ENCODE peak calls at places on chromosome 1, in four cellular contexts. D is GM23248, H is astrocyte, N is neural progenitor cell. M is an unnamed sample.

GRCh38 chr1:159071970-159072582 is 4.5 kb downstream of the AIM2 start:
- DNase-seq in D (peak; percentile 83), H (peak; percentile 43), N (peak; percentile 70), M (peak; percentile 83)

GRCh38 chr1:228978486-228979324 is 243.4 kb downstream of the RHOU start:
- DNase-seq in D (peak; percentile 45), H (no peak), N (no peak), M (peak; percentile 34)

GRCh38 chr1:201147396-201148015 is 6.8 kb downstream of the TMEM9 start:
- DNase-seq in D (no peak), H (no peak), N (no peak), M (no peak)

GRCh38 chr1:107003972-107004371 is 52.5 kb upstream of the PRMT6 start:
- DNase-seq in D (no peak), H (no peak), N (no peak), M (no peak)

GRCh38 chr1:224435318-224435763 is 744 bp upstream of the WDR26 start:
- DNase-seq in D (peak; percentile 92), H (peak; percentile 72), N (peak; percentile 18), M (no peak)

GRCh38 chr1:8374812-8375211 is 56.9 kb downstream of the SLC45A1 start:
- DNase-seq in D (peak; percentile 71), H (no peak), N (peak; percentile 55), M (peak; percentile 76)

GRCh38 chr1:40966411-40966810 is 13.1 kb upstream of the CTPS1 start:
- DNase-seq in D (no peak), H (no peak), N (no peak), M (no peak)

GRCh38 chr1:113677250-113678158 is 81.8 kb downstream of the PHTF1 start:
- DNase-seq in D (peak; percentile 67), H (peak; percentile 62), N (peak; percentile 67), M (peak; percentile 74)

GRCh38 chr1:43082701-43083100 is 89.4 kb downstream of the EBNA1BP2 start:
- DNase-seq in D (no peak), H (no peak), N (peak; percentile 73), M (no peak)

GRCh38 chr1:172581779-172582178 is 48.8 kb downstream of the SUCO start:
- DNase-seq in D (peak; percentile 9), H (peak; percentile 67), N (no peak), M (peak; percentile 13)

GRCh38 chr1:40239626-40240025 is 8.1 kb upstream of the TMCO2 start:
- DNase-seq in D (no peak), H (no peak), N (no peak), M (no peak)

GRCh38 chr1:94992161-94992560 is 65.3 kb upstream of the CNN3 start:
- DNase-seq in D (no peak), H (no peak), N (no peak), M (no peak)

GRCh38 chr1:153677718-153678518 is 570 bp upstream of the NPR1 start:
- DNase-seq in D (peak; percentile 69), H (no peak), N (peak; percentile 81), M (peak; percentile 85)

GRCh38 chr1:32774950-32775634 is 42.1 kb downstream of the YARS1 start:
- DNase-seq in D (peak; percentile 63), H (peak; percentile 75), N (no peak), M (no peak)

GRCh38 chr1:71834570-71835441 is 447.5 kb downstream of the NEGR1 start:
- DNase-seq in D (peak; percentile 0), H (no peak), N (no peak), M (no peak)

GRCh38 chr1:169109561-169110134 is 3.2 kb downstream of the ATP1B1 start:
- DNase-seq in D (no peak), H (peak; percentile 95), N (peak; percentile 33), M (peak; percentile 28)

GRCh38 chr1:41313661-41314131 is 47.5 kb upstream of the FOXO6 start:
- DNase-seq in D (peak; percentile 68), H (no peak), N (peak; percentile 59), M (peak; percentile 82)

GRCh38 chr1:184300446-184300845 is 86.4 kb upstream of the C1orf21 start:
- DNase-seq in D (peak; percentile 73), H (peak; percentile 35), N (no peak), M (no peak)

GRCh38 chr1:55065649-55066048 is 26.3 kb downstream of the PCSK9 start:
- DNase-seq in D (no peak), H (no peak), N (no peak), M (no peak)

GRCh38 chr1:23709229-23709628 is 17.6 kb downstream of the RPL11 start:
- DNase-seq in D (no peak), H (no peak), N (no peak), M (no peak)

GRCh38 chr1:64111787-64112186 is 91.6 kb upstream of the UBE2U start:
- DNase-seq in D (peak; percentile 62), H (no peak), N (no peak), M (no peak)

GRCh38 chr1:35646043-35646442 is 4.7 kb upstream of the PSMB2 start:
- DNase-seq in D (peak; percentile 33), H (no peak), N (no peak), M (peak; percentile 60)
- TF ChIP-seq EZH2 in D (no peak), H (no peak), N (no peak), M (no peak)

GRCh38 chr1:203744008-203744972 is 20.7 kb upstream of the LAX1 start:
- DNase-seq in D (peak; percentile 47), H (peak; percentile 30), N (no peak), M (peak; percentile 74)
- H3K4me2 ChIP-seq in D (no peak overlapping the region), H (no peak overlapping the region), N (no peak overlapping the region), M (peak overlapping the region; percentile 55)

DNA sequence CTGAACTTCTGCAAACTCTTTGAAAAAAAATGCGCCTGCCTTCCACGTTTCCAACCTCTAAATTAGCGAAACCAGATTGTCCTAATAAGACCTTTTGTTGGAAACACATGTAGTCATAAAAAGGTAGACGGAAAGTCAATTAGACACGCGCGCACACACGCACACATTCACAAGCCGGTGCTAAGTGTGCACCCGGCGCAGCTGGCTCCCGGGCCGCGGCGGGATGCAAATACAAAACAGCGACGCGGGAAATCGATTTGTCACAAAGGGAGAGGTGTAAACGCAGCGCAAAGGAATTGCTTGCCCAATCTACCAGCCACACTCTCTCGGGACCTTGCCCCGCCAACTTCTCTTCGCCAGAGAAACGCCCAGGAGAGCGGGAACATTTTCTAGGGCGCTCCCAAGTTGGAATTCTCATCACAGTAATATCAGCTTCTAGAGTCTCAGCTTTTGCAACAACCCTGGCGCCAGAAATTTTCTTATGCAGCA is 4.4 kb downstream of the PRRX1 start:
- DNase-seq in D (peak; percentile 89), H (no peak), N (peak; percentile 77), M (peak; percentile 73)
- TF ChIP-seq EZH2 in D (no peak), H (no peak), N (peak; percentile 89), M (peak; percentile 89)

DNA sequence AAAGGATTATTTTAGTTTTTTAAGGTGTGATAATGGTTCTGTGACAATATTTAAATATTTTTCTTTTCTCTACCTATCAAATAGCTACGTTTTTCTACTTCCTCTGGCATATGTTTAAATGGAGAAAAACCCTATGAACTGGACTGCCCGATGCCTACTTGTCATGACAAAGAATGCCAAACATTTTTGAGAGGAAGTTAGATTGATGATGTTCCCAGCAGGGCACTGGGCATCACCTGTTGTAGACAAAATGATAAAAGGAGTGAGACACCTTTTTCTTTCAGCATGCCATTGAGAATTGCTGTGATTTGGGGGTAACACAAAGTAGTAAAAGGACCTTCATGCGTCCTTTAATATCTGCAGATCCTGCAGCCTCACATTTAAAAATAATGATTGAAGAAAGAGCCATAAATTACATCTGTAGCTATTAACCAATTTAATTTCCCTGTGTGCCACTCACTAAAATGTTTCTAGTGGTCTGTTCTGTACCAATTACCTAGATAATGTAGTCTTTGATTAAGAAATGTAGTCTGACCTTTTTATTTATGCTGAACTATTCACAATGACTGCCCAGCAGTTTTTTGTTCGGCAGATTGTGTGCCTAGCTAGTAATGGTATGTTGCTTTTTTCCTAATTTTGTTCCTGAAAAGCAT is 47.6 kb downstream of the RPL5 start:
- DNase-seq in D (no peak), H (no peak), N (no peak), M (no peak)
- H3K4me2 ChIP-seq in D (no peak overlapping the region), H (no peak overlapping the region), N (no peak overlapping the region), M (no peak overlapping the region)

M was measured in GM23338.